ENCODE peak calls at places on chromosomes 3 and 15, in eight cellular contexts. H is CD4-positive, alpha-beta T cell; A is stomach; V is HepG2; N is body of pancreas; C is right lobe of liver; Z is IMR-90; S is left ventricle myocardium inferior. M is an unnamed sample.

GRCh38 chr3:16124636-16125035 is 49.8 kb upstream of the GALNT15 start:
- DNase-seq in Z (peak), V (no peak), S (no peak), H (no peak), A (no peak), C (no peak), N (no peak), M (peak)

GRCh38 chr15:81118361-81118760 is 15.7 kb upstream of the CFAP161 start:
- DNase-seq in V (no peak), H (no peak), Z (no peak), S (no peak), A (no peak), C (no peak), N (no peak), M (no peak)

GRCh38 chr15:40034186-40034946 is 4.6 kb downstream of the SRP14 start:
- DNase-seq in Z (no peak), C (no peak), H (no peak), A (no peak), V (no peak), S (no peak), N (no peak), M (no peak)

GRCh38 chr3:182937293-182938051 is 42.9 kb downstream of the DCUN1D1 start:
- DNase-seq in C (no peak), A (no peak), V (no peak), H (no peak), N (no peak), Z (no peak), S (no peak), M (peak)

GRCh38 chr3:133476971-133477375 is 77.1 kb downstream of the BFSP2 start:
- DNase-seq in S (no peak), A (no peak), H (no peak), N (no peak), C (no peak), V (no peak), Z (no peak), M (no peak)

GRCh38 chr15:34010921-34011320 is 28.1 kb downstream of the AVEN start:
- DNase-seq in H (no peak), N (no peak), S (no peak), V (no peak), A (no peak), C (no peak), Z (no peak), M (no peak)

GRCh38 chr15:63474810-63475316 is 29.5 kb upstream of the USP3 start:
- DNase-seq in N (peak), S (no peak), V (peak), Z (no peak), C (no peak), H (no peak), A (peak), M (peak)

GRCh38 chr3:37338500-37338899 is 164.1 kb upstream of the LRRFIP2 start:
- DNase-seq in N (no peak), C (no peak), S (no peak), A (no peak), V (no peak), Z (no peak), H (no peak), M (no peak)

GRCh38 chr3:42660898-42661297 is 7.4 kb downstream of the ZBTB47 start:
- DNase-seq in Z (no peak), H (no peak), V (peak), S (no peak), C (no peak), A (no peak), N (no peak), M (no peak)

GRCh38 chr3:134370611-134371451 is 3.4 kb downstream of the AMOTL2 start:
- DNase-seq in C (peak), N (no peak), V (no peak), A (no peak), Z (no peak), S (no peak), H (no peak), M (no peak)

GRCh38 chr3:169118666-169119370 is 544.7 kb downstream of the MECOM start:
- DNase-seq in Z (peak), N (no peak), A (no peak), S (no peak), H (no peak), C (no peak), V (no peak), M (no peak)

GRCh38 chr15:38274135-38274534 is 21.5 kb downstream of the SPRED1 start:
- DNase-seq in V (no peak), Z (no peak), H (no peak), C (no peak), S (no peak), N (no peak), A (no peak), M (no peak)

GRCh38 chr3:69120879-69121464 is 1.4 kb downstream of the LMOD3 start:
- DNase-seq in N (peak), S (no peak), Z (peak), H (peak), C (peak), A (peak), V (peak), M (no peak)

GRCh38 chr3:94293793-94294195 is 230.9 kb downstream of the NSUN3 start:
- DNase-seq in V (no peak), N (no peak), C (no peak), Z (no peak), S (no peak), A (no peak), H (no peak), M (no peak)

DNA sequence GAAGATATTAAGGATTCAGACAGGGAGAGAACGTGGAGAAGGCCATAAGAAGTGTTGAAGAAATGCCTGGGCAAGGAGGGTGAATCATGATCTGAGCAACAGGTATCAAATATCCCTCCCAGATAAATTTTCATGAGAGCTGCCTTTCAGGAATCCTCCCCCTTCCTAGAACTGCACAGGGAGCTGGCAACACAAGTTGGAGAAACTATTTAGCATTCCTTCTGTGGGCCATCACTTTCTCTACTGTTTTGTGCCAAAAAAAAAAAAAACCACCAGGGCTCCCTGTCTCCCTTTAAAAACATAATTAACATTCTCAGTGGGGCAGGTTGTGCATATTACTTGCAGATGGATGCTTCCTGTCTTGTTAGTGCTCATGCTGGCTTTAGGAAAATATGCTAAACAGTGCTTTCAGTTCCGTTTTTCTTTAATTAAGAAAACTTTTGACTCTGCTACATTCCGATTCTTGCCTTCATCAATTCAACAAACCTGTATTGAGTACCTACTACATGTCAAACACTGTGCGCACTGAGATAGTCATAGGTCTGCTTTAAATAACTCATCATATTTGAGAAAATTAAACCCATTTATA is 234.8 kb upstream of the LMCD1 start:
- DNase-seq in N (no peak), V (no peak), S (no peak), A (no peak), H (no peak), Z (no peak), C (no peak), M (no peak)
- H3K27ac ChIP-seq in N (no peak), V (no peak), S (no peak), A (no peak), H (no peak), Z (no peak), C (no peak), M (no peak)

GRCh38 chr3:125359700-125360099 is 15.4 kb downstream of the ZNF148 start:
- DNase-seq in N (no peak), Z (no peak), C (no peak), A (no peak), H (no peak), V (no peak), S (no peak), M (no peak)

GRCh38 chr3:125357837-125358236 is 17.3 kb downstream of the ZNF148 start:
- DNase-seq in S (no peak), A (no peak), V (no peak), H (no peak), N (no peak), C (no peak), Z (no peak), M (no peak)

GRCh38 chr3:125356140-125357026 is 18.7 kb downstream of the ZNF148 start:
- DNase-seq in V (no peak), C (no peak), N (no peak), H (no peak), Z (no peak), A (no peak), S (no peak), M (no peak)

GRCh38 chr3:125358923-125359322 is 16.2 kb downstream of the ZNF148 start:
- DNase-seq in Z (no peak), V (no peak), H (no peak), C (no peak), S (no peak), A (no peak), N (no peak), M (no peak)

DNA sequence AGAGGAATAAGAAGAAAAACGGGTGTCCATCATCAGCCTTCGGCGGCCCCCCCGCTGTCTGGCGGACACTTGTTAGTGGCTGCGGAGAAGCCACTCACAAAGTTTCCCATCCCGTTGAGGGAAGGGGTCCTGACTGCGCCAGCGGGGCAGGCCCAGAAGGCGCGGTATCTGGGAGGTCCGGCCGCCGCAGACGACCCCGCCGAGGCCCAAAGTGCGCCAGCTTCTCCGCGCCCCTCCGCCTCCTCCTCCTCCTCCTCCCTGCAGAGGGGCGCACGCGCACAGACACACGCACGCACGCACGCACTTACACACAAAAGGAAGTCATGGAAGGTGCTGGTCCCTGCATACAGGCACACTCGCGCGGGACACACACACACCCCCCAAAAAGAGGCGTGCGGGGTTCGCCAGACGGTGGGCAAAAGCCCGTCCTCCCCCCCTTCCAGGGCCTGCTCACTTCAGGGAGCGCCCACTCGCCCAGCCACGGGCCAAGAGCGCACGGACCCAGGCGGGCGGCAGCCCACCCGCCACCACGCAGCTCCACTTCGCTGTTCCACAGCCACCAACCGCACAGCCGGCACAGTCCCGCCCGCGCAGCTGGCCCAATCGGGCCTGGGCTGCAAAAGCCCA is 18.0 kb downstream of the ZNF148 start:
- DNase-seq in V (peak), C (no peak), A (peak), Z (peak), H (peak), S (peak), N (peak), M (no peak)
- H3K27ac ChIP-seq in V (peak), C (no peak), A (peak), Z (peak), H (peak), S (peak), N (peak), M (no peak)

GRCh38 chr3:18446067-18446793 is 21.1 kb upstream of the SATB1 start:
- DNase-seq in H (no peak), S (no peak), A (no peak), N (no peak), Z (no peak), V (no peak), C (no peak), M (no peak)
- H3K27ac ChIP-seq in H (peak), S (no peak), A (peak), N (no peak), Z (no peak), V (no peak), C (no peak), M (no peak)

GRCh38 chr3:128296469-128297251 is 143.4 kb downstream of the EEFSEC start:
- DNase-seq in C (peak), N (no peak), H (no peak), A (peak), S (peak), V (no peak), Z (no peak), M (no peak)

GRCh38 chr3:128301186-128302023 is 148.1 kb downstream of the EEFSEC start:
- DNase-seq in V (no peak), C (no peak), A (peak), H (no peak), S (no peak), Z (no peak), N (no peak), M (no peak)

GRCh38 chr3:128293930-128294329 is 140.6 kb downstream of the EEFSEC start:
- DNase-seq in N (no peak), V (no peak), A (no peak), S (no peak), Z (no peak), C (peak), H (no peak), M (no peak)

GRCh38 chr3:128294999-128295468 is 141.8 kb downstream of the EEFSEC start:
- DNase-seq in N (no peak), Z (no peak), H (peak), V (no peak), A (no peak), C (no peak), S (no peak), M (no peak)

GRCh38 chr3:128297401-128298138 is 144.3 kb downstream of the EEFSEC start:
- DNase-seq in A (peak), V (no peak), S (no peak), H (no peak), N (peak), Z (peak), C (peak), M (peak)
- H3K27ac ChIP-seq in A (no peak), V (no peak), S (peak), H (no peak), N (no peak), Z (no peak), C (no peak), M (no peak)

DNA sequence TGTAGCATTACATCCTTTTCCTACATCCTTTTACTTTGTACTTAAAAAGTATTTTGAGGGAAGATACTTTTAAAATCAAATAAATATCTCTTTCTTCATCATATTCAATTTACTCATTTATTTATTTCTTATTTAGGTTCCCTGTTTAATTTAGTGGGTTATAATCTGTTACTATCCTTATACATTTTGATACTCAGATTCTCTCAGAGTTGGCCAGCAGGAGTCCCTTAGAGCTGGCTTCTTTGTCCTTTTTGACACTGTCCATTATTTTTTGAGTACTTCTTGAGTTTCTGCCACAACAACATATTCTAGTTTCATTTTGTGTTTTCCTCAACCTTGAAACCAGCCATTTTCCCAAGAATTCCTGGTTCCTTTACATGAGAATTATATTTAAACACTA is 111.6 kb upstream of the DCBLD2 start:
- DNase-seq in Z (no peak), A (no peak), N (no peak), C (no peak), H (no peak), V (no peak), S (no peak), M (no peak)
- H3K27ac ChIP-seq in Z (no peak), A (no peak), N (no peak), C (no peak), H (no peak), V (no peak), S (no peak), M (no peak)

M was measured in epithelial cell of prostate.